ENCODE peak calls at places on chromosomes 12 and 14, in seven cellular contexts. C is cardiac fibroblast, F is brain microvascular endothelial cell, D is heart right ventricle, E is HCT116, H is SK-N-SH, S is GM23338. R is an unnamed sample.

GRCh38 chr14:65187421-65188049 is 85.2 kb upstream of the MAX start:
- DNase-seq in C (no peak), F (no peak), D (no peak), E (no peak), H (no peak), S (peak), R (no peak)

GRCh38 chr12:128956755-128957154 is 103.5 kb downstream of the GLT1D1 start:
- DNase-seq in C (no peak), F (no peak), D (no peak), E (no peak), H (no peak), S (no peak), R (no peak)

GRCh38 chr12:71546322-71546861 is 106.8 kb downstream of the LGR5 start:
- DNase-seq in C (no peak), F (no peak), D (no peak), E (no peak), H (no peak), S (no peak), R (no peak)

GRCh38 chr12:45231515-45232145 is 15.7 kb downstream of the ANO6 start:
- DNase-seq in C (peak), F (peak), D (no peak), E (no peak), H (no peak), S (no peak), R (peak)

GRCh38 chr12:132561784-132562156 is 48.6 kb downstream of the LRCOL1 start:
- DNase-seq in C (no peak), F (no peak), D (no peak), E (no peak), H (peak), S (peak), R (no peak)

GRCh38 chr14:28272270-28272669 is 494.3 kb upstream of the FOXG1 start:
- DNase-seq in C (no peak), F (no peak), D (no peak), E (no peak), H (no peak), S (no peak), R (no peak)

GRCh38 chr12:131604146-131604844 is 106.6 kb upstream of the SFSWAP start:
- DNase-seq in C (no peak), F (no peak), D (no peak), E (no peak), H (no peak), S (no peak), R (no peak)

GRCh38 chr14:34710006-34710405 is 4.4 kb downstream of the CFL2 start:
- DNase-seq in C (no peak), F (no peak), D (no peak), E (no peak), H (no peak), S (no peak), R (no peak)

GRCh38 chr12:88854260-88854659 is 274.0 kb upstream of the KITLG start:
- DNase-seq in C (peak), F (peak), D (no peak), E (peak), H (no peak), S (no peak), R (peak)

DNA sequence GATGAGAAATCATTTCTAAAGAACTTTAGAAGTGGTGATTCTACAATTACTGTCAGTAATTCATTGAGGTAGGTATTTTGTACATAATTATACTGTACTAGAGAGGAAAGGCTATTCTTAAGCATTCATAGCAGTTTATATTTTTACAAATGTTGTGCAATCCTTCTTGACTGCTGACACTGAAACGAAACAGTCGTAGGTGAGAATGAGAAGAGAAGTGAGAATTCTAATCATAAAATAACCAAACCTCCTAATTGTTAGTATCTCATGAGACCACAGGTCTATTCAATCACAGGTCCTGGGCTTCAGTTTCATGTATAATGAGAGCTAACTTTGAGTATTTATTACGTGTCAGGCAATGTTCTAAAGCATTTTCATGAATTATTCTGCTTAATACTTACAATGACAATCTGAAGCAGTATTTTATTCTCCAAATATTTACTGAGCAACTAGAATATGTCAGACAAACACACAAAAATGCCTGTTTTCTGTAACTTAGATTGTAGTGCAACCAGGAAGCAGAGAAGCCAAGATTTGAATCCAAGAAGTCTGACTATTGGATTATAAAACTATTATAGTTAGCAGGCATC is 24.4 kb downstream of the RERG start:
- DNase-seq in C (no peak), F (no peak), D (no peak), E (no peak), H (no peak), S (no peak), R (no peak)
- H3K4me3 ChIP-seq in C (no peak), F (no peak), D (no peak), E (no peak), H (no peak), S (no peak), R (no peak)

GRCh38 chr12:57751432-57751787 is 700 bp downstream of the CDK4 start:
- DNase-seq in C (no peak), F (no peak), D (no peak), E (no peak), H (no peak), S (no peak), R (no peak)

GRCh38 chr12:57749061-57749460 is 3.0 kb downstream of the CDK4 start:
- DNase-seq in C (no peak), F (no peak), D (no peak), E (no peak), H (no peak), S (no peak), R (no peak)

GRCh38 chr12:57751788-57752667 is at the start of gene CDK4:
- DNase-seq in C (peak), F (peak), D (peak), E (peak), H (peak), S (peak), R (peak)

GRCh38 chr12:57752668-57753000 is 524 bp upstream of the CDK4 start:
- DNase-seq in C (no peak), F (no peak), D (no peak), E (no peak), H (no peak), S (no peak), R (no peak)

DNA sequence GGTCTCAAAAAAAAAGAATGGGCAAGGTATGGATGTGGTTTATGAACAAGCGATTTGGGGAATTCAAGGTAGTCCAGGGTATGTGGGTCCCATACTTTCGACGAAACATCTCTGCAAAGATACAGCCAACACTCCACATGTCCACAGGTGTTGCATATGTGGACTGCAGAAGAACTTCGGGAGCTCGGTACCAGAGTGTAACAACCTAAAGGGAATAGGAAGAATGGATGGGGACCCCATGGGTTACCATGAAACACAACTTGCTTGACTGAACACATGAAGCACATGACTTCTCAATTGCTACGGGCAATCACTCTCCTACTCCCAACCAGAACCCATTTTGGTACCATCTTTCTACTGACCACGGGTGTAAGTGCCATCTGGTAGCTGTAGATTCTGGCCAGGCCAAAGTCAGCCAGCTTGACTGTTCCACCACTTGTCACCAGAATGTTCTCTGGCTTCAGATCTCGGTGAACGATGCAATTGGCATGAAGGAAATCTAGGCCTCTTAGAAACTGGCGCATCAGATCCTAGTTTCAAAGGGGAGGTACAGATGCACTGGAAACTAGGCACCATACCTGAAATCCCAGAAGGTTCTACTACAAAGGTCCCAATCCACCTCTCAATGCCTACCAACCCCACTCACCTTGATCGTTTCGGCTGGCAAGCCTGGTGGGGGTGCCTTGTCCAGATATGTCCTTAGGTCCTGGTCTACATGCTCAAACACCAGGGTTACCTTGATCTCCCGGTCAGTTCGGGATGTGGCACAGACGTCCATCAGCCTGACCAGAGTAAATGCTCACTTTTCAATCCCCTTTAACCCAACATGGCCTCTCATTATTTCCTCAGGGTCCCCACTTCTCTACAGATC is 1.3 kb downstream of the CDK4 start:
- DNase-seq in C (no peak), F (no peak), D (no peak), E (no peak), H (no peak), S (no peak), R (no peak)
- H3K4me3 ChIP-seq in C (peak), F (peak), D (peak), E (peak), H (peak), S (peak), R (peak)

GRCh38 chr12:6276936-6277615 is 33.4 kb upstream of the PLEKHG6 start:
- DNase-seq in C (no peak), F (no peak), D (no peak), E (no peak), H (no peak), S (peak), R (no peak)

GRCh38 chr12:6279631-6280030 is 30.9 kb upstream of the PLEKHG6 start:
- DNase-seq in C (no peak), F (no peak), D (no peak), E (no peak), H (no peak), S (no peak), R (no peak)

GRCh38 chr12:6278439-6279255 is 31.8 kb upstream of the PLEKHG6 start:
- DNase-seq in C (peak), F (peak), D (peak), E (no peak), H (peak), S (peak), R (no peak)

GRCh38 chr12:6279256-6279628 is 31.2 kb upstream of the PLEKHG6 start:
- DNase-seq in C (no peak), F (no peak), D (no peak), E (no peak), H (no peak), S (no peak), R (no peak)

GRCh38 chr12:6277982-6278438 is 32.5 kb upstream of the PLEKHG6 start:
- DNase-seq in C (no peak), F (no peak), D (no peak), E (no peak), H (no peak), S (peak), R (no peak)
- H3K4me3 ChIP-seq in C (peak), F (peak), D (peak), E (peak), H (peak), S (peak), R (peak)

DNA sequence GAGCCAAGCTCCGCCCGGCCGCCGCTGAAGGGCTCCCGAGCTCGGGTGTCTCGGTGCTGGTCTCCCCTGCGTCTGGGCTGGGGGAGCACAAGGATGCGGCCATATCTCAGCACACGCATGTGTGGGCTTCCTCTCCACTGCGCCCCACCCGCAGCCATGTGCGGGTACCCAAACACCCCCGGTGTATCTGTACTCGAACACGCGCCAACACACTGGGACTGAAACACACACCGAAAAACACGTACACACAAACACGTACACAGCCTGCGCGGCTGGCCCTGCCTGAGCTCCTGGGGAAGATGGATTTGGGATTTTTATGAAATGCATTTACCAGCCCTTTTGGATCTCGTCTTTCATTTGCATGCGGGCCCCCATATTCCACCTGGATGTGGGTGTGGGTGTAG is 897 bp upstream of the TBX3 start:
- DNase-seq in C (no peak), F (no peak), D (no peak), E (no peak), H (no peak), S (no peak), R (no peak)
- H3K4me3 ChIP-seq in C (peak), F (peak), D (peak), E (peak), H (peak), S (peak), R (peak)

R was measured in astrocyte of the cerebellum.